ENCODE peak calls at places on chromosomes 12 and 14, in eight cellular contexts. O, V, B, L, I, M, R and Q are unnamed samples.

GRCh38 chr12:95642583-95642982 is 91.3 kb upstream of the USP44 start:
- DNase-seq in R (no peak), I (no peak), V (peak), O (no peak), B (no peak), L (no peak), M (no peak), Q (no peak)

GRCh38 chr14:91606851-91607250 is 96.7 kb upstream of the PPP4R3A start:
- DNase-seq in I (no peak), O (no peak), R (no peak), L (no peak), B (no peak), V (no peak), M (no peak), Q (no peak)

GRCh38 chr14:78921856-78922255 is 751.7 kb downstream of the NRXN3 start:
- DNase-seq in V (peak), L (no peak), M (no peak), O (no peak), R (no peak), B (no peak), I (no peak), Q (no peak)

GRCh38 chr12:47245623-47246022 is 165.9 kb upstream of the AMIGO2 start:
- DNase-seq in L (no peak), B (no peak), M (no peak), V (peak), R (no peak), I (no peak), O (no peak), Q (no peak)

GRCh38 chr12:104370989-104371870 is 67.7 kb downstream of the EID3 start:
- DNase-seq in R (no peak), I (no peak), O (no peak), L (no peak), B (no peak), V (peak), M (no peak), Q (peak)

GRCh38 chr12:108457006-108457733 is 57.9 kb upstream of the FICD start:
- DNase-seq in B (no peak), O (peak), M (no peak), I (no peak), R (peak), L (no peak), V (peak), Q (peak)

GRCh38 chr14:101665478-101666078 is 95.9 kb upstream of the PPP2R5C start:
- DNase-seq in M (no peak), V (peak), B (no peak), I (peak), R (no peak), O (peak), L (no peak), Q (peak)

GRCh38 chr12:5503774-5504173 is 71.9 kb downstream of the NTF3 start:
- DNase-seq in B (no peak), I (no peak), R (no peak), L (no peak), M (no peak), V (no peak), O (no peak), Q (no peak)

GRCh38 chr14:83923836-83924235 is 1606.1 kb upstream of the FLRT2 start:
- DNase-seq in L (no peak), I (no peak), M (no peak), R (no peak), O (no peak), V (no peak), B (no peak), Q (no peak)

GRCh38 chr14:35197015-35197414 is 74.7 kb downstream of the PRORP start:
- DNase-seq in M (no peak), R (no peak), L (no peak), I (no peak), O (peak), B (no peak), V (peak), Q (peak)

GRCh38 chr12:110135012-110135411 is 10.9 kb downstream of the IFT81 start:
- DNase-seq in L (no peak), V (peak), O (no peak), I (no peak), M (no peak), R (no peak), B (no peak), Q (no peak)

GRCh38 chr14:26577711-26578110 is 20.1 kb downstream of the NOVA1 start:
- DNase-seq in L (no peak), R (no peak), O (no peak), B (no peak), I (no peak), M (no peak), V (no peak), Q (no peak)

GRCh38 chr12:62361048-62361447 is 100.8 kb downstream of the USP15 start:
- DNase-seq in I (no peak), O (no peak), V (no peak), M (no peak), B (no peak), L (no peak), R (no peak), Q (no peak)

GRCh38 chr12:93111791-93112208 is 182.7 kb upstream of the EEA1 start:
- DNase-seq in V (no peak), O (no peak), B (no peak), I (no peak), L (no peak), R (no peak), M (no peak), Q (no peak)

GRCh38 chr14:50087350-50088116 is 28.8 kb downstream of the VCPKMT start:
- DNase-seq in M (no peak), B (no peak), I (no peak), O (no peak), R (no peak), V (no peak), L (no peak), Q (no peak)

GRCh38 chr12:52049286-52049685 is 2.0 kb upstream of the NR4A1 start:
- DNase-seq in L (no peak), M (no peak), V (no peak), I (peak), R (no peak), O (no peak), B (no peak), Q (no peak)
- TF ChIP-seq POLR2A in L (no peak), M (no peak), V (no peak), I (no peak), R (no peak), O (no peak), B (no peak), Q (no peak)

GRCh38 chr12:120964298-120964697 is 14.0 kb upstream of the HNF1A start:
- DNase-seq in L (no peak), M (no peak), B (no peak), V (no peak), R (no peak), O (no peak), I (no peak), Q (no peak)

GRCh38 chr12:120960657-120961056 is 17.7 kb upstream of the HNF1A start:
- DNase-seq in R (no peak), B (no peak), V (no peak), M (no peak), L (no peak), I (no peak), O (no peak), Q (no peak)

GRCh38 chr12:120962487-120963054 is 15.8 kb upstream of the HNF1A start:
- DNase-seq in L (no peak), B (no peak), O (no peak), I (no peak), V (no peak), R (no peak), M (no peak), Q (no peak)

GRCh38 chr12:120959111-120959878 is 19.0 kb upstream of the HNF1A start:
- DNase-seq in L (no peak), O (no peak), M (no peak), V (no peak), I (no peak), R (no peak), B (no peak), Q (no peak)

GRCh38 chr12:120961604-120962486 is 16.5 kb upstream of the HNF1A start:
- DNase-seq in B (peak), M (no peak), O (no peak), R (no peak), I (no peak), L (peak), V (peak), Q (no peak)
- TF ChIP-seq POLR2A in B (no peak), M (no peak), O (no peak), R (no peak), I (no peak), L (no peak), V (no peak), Q (no peak)

DNA sequence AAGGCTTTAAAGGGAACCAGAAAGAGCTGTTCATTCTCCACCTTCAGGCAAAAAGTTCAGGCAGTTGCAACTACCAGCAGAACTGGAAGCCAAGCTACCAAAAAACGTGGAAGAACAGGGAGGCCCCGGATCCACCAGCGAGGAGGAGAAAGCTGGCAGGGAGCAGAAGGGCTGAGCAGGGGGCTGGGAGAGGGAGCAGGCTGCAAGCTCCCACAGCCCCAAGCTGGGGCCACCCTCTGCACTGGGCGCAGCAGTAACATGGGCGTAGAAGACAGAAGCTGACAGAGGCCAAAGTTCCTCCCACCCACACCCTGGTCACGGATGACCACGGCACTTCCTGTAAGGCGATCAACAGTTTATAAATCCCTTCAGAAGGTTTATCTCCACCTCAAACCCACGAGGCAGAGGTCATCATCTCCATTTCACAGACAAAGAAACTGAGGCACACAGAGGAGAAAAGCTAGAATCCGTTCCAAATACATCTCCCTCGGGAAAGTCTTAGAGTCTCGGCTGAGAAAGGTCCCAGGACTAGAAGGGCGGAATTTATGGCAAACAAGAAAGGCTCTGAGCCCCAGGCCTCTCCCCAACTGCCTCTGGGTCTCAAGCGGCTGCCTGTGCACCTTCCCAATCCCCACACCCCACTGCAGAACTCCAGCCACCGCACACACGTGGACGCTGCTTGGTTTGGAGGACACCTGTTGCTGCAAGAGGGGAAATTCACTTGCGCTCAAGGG is 1.8 kb downstream of the CCDC85C start:
- DNase-seq in L (peak), B (no peak), O (no peak), I (no peak), M (no peak), R (no peak), V (peak), Q (peak)
- TF ChIP-seq POLR2A in L (no peak), B (no peak), O (no peak), I (no peak), M (no peak), R (no peak), V (no peak), Q (no peak)

DNA sequence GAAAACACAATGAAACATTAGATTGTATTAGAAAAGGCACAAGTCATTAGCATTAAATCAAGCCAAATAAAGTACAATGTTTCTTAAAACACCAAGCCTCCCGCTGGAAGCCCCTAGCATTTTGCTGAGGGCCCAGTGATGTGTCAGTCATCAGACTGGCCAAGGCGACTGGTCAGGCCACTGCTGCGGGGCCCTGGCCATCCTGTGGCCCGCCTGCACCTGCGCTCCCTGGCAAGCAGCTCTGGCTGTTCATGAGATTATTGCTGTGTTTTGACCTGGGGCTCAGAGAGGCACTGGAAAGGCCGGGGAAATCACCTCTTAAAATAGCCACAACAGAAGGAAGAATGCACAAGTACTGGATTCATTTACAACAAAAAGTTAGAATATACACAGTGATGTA is 24.2 kb upstream of the AMN start:
- DNase-seq in R (no peak), L (no peak), M (no peak), V (no peak), O (no peak), I (no peak), B (no peak), Q (no peak)
- TF ChIP-seq POLR2A in R (no peak), L (no peak), M (no peak), V (no peak), O (no peak), I (no peak), B (no peak), Q (no peak)